ENCODE peak calls at places on chromosomes 2 and 18, in four cellular contexts. C, F, M and T are unnamed samples.

GRCh38 chr2:2788076-2788475 is 457.0 kb upstream of the MYT1L start:
- DNase-seq in C (no peak), F (no peak), M (no peak), T (no peak)

GRCh38 chr2:161241894-161242293 is 66.3 kb upstream of the PSMD14 start:
- DNase-seq in M (no peak), F (no peak), C (no peak), T (no peak)

GRCh38 chr2:201964631-201965206 is 68.9 kb upstream of the FZD7 start:
- DNase-seq in C (no peak), M (no peak), F (no peak), T (no peak)

GRCh38 chr2:111617299-111617803 is 266.6 kb downstream of the ANAPC1 start:
- DNase-seq in M (no peak), C (peak; percentile 61), F (no peak), T (peak; percentile 27)

GRCh38 chr2:239252433-239253200 is 148.2 kb downstream of the HDAC4 start:
- DNase-seq in M (no peak), F (no peak), C (peak; percentile 28), T (no peak)

GRCh38 chr2:160473508-160474318 is 19.9 kb downstream of the RBMS1 start:
- DNase-seq in C (no peak), F (no peak), M (no peak), T (no peak)

GRCh38 chr2:96669539-96670215 is 27.1 kb downstream of the FER1L5 start:
- DNase-seq in F (no peak), M (no peak), C (no peak), T (no peak)

GRCh38 chr2:237731663-237732062 is 66.9 kb upstream of the RBM44 start:
- DNase-seq in C (peak; percentile 81), F (no peak), M (no peak), T (peak; percentile 74)

GRCh38 chr2:240400319-240401161 is 34.9 kb upstream of the GPC1 start:
- DNase-seq in C (no peak), M (no peak), F (no peak), T (no peak)

GRCh38 chr18:24546304-24546703 is 85.9 kb downstream of the HRH4 start:
- DNase-seq in C (no peak), M (no peak), F (no peak), T (no peak)

GRCh38 chr2:191610749-191611148 is 67.2 kb upstream of the NABP1 start:
- DNase-seq in C (no peak), M (no peak), F (no peak), T (no peak)

GRCh38 chr2:182228741-182229140 is 198.1 kb downstream of the PDE1A start:
- DNase-seq in F (no peak), M (no peak), C (peak; percentile 68), T (no peak)

GRCh38 chr2:157182834-157183396 is 74.6 kb upstream of the GALNT5 start:
- DNase-seq in F (no peak), C (peak; percentile 97), M (no peak), T (peak; percentile 58)

GRCh38 chr2:221495766-221496165 is 76.3 kb downstream of the EPHA4 start:
- DNase-seq in C (no peak), F (no peak), M (no peak), T (no peak)

GRCh38 chr2:81206216-81206615 is 901.7 kb upstream of the LRRTM1 start:
- DNase-seq in F (no peak), M (no peak), C (no peak), T (no peak)

GRCh38 chr2:134109725-134110124 is 144.1 kb upstream of the MGAT5 start:
- DNase-seq in M (no peak), F (no peak), C (no peak), T (no peak)

GRCh38 chr2:119659601-119660342 is 19.2 kb upstream of the TMEM177 start:
- DNase-seq in M (no peak), C (peak; percentile 32), F (peak; percentile 59), T (no peak)

GRCh38 chr2:65053199-65053598 is 3.0 kb upstream of the CEP68 start:
- DNase-seq in F (no peak), C (no peak), M (peak; percentile 91), T (no peak)

GRCh38 chr2:85631316-85631715 is 15.3 kb downstream of the USP39 start:
- DNase-seq in F (no peak), C (no peak), M (no peak), T (no peak)

GRCh38 chr2:177799531-177799930 is 273.0 kb downstream of the PDE11A start:
- DNase-seq in M (no peak), C (peak; percentile 12), F (peak; percentile 24), T (no peak)

GRCh38 chr18:23067236-23067635 is 68.0 kb upstream of the CABLES1 start:
- DNase-seq in M (no peak), C (peak; percentile 7), F (no peak), T (no peak)
- TF ChIP-seq ELK1 in M (no peak), C (no peak), F (no peak), T (no peak)

GRCh38 chr2:23603581-23603980 is 218.6 kb downstream of the KLHL29 start:
- DNase-seq in M (no peak), F (no peak), C (no peak), T (no peak)
- TF ChIP-seq ELK1 in M (no peak), F (no peak), C (no peak), T (no peak)

GRCh38 chr2:71936076-71937030 is 211.3 kb downstream of the CYP26B1 start:
- DNase-seq in F (peak; percentile 2), M (no peak), C (no peak), T (no peak)

GRCh38 chr2:71934320-71934593 is 213.4 kb downstream of the CYP26B1 start:
- DNase-seq in C (no peak), F (no peak), M (no peak), T (no peak)

GRCh38 chr2:71935291-71935848 is 212.3 kb downstream of the CYP26B1 start:
- DNase-seq in C (no peak), M (no peak), F (peak; percentile 3), T (no peak)

GRCh38 chr2:71933467-71934319 is 214.0 kb downstream of the CYP26B1 start:
- DNase-seq in M (no peak), C (no peak), F (peak; percentile 9), T (no peak)

GRCh38 chr2:71934595-71935263 is 212.9 kb downstream of the CYP26B1 start:
- DNase-seq in F (peak; percentile 8), C (no peak), M (no peak), T (no peak)
- TF ChIP-seq ELK1 in F (no peak), C (no peak), M (no peak), T (no peak)

GRCh38 chr2:47174731-47175361 is 19.7 kb upstream of the STPG4 start:
- DNase-seq in C (peak; percentile 62), F (peak; percentile 39), M (no peak), T (peak; percentile 87)
- TF ChIP-seq ELK1 in C (no peak), F (no peak), M (no peak), T (no peak)

GRCh38 chr2:219598308-219599078 is 836 bp downstream of the STK11IP start:
- DNase-seq in M (no peak), F (no peak), C (no peak), T (no peak)
- TF ChIP-seq ELK1 in M (no peak), F (no peak), C (no peak), T (no peak)

DNA sequence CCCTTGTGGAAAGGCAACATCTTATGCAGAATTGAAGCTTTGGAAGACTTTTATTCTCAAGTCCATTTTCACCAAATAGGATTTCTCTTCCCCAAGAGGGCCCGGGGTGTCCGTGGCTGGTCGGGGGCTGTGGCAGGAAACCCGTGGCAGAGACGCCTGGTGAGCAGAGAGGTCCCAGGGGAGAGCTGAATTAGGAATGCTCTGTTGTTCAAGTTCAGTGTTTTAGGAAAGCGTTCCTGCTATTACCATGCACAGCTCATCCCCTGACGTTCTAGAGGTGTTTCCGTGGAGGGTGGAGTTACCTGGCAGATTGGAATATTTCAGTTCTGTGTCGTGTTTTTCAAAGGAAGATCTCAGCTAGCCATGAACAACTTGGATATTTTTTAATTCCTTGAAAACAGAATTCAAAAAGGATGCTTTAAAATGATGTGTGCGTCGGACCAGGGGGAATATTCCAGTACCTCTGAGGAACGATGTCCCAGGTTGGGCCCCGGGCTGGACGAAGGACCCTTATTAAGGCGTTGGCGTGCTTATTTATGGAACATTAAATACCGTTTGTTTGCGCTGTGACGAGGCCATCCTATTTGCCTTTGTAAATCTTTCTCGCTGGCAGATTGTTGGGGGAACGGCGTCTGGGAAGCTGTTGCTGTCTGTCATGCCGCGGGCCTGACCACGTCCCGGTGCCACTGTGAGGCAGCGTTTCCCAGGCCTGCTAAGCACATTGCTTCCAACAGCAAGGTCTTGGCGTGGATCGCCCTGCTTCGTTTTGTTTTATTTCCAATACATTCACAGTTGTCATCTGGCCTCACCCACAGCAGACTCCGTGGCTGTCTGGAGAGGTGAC is 8.2 kb downstream of the NFATC1 start:
- DNase-seq in C (no peak), F (no peak), M (no peak), T (no peak)
- TF ChIP-seq ELK1 in C (no peak), F (no peak), M (no peak), T (no peak)

DNA sequence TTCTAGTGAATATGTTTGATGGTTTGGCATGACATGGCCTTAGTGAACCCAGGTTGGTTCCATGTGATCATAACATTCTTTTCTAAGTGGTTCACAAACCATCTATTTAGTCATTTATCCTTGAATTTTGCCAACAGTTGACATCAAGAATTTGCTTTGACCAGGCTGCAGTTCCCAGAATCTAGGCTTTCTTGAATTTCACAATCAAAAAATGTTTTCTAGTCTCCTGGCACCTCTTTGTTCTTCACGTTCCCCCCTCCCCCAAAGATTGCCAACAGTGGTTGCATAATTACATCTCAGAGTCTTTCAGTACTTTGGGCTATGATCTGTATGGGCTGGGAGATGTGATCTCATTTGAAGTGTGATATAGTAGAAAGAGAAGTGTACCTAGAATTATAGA is 124.0 kb downstream of the GATA6 start:
- DNase-seq in C (no peak), F (no peak), M (no peak), T (no peak)
- TF ChIP-seq ELK1 in C (no peak), F (no peak), M (no peak), T (no peak)

DNA sequence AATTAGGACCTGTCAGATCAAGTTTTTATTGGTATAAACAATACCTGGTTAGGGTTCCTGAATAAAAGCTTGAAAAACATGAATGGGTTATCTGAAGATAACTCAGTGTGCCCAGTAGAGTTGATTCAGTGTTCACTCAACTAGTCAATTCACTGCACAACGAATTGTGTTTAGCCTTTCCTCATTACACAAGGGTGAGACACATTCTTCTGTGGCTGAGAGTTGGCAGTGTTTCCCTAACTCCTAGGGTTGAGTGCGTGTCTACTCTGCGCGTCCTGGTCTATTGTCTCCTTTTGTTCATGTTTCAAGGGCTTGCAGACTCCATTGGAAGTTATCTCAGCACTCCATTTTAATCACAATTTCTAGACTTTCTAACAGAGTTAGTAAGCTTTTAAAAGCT is 32.8 kb upstream of the TMEM178A start:
- DNase-seq in M (no peak), F (no peak), C (peak; percentile 84), T (no peak)
- TF ChIP-seq ELK1 in M (no peak), F (no peak), C (no peak), T (no peak)

GRCh38 chr2:5076599-5076998 is 615.6 kb upstream of the SOX11 start:
- DNase-seq in F (no peak), C (no peak), M (no peak), T (no peak)

GRCh38 chr2:5074738-5075137 is 617.4 kb upstream of the SOX11 start:
- DNase-seq in F (no peak), C (no peak), M (no peak), T (no peak)

DNA sequence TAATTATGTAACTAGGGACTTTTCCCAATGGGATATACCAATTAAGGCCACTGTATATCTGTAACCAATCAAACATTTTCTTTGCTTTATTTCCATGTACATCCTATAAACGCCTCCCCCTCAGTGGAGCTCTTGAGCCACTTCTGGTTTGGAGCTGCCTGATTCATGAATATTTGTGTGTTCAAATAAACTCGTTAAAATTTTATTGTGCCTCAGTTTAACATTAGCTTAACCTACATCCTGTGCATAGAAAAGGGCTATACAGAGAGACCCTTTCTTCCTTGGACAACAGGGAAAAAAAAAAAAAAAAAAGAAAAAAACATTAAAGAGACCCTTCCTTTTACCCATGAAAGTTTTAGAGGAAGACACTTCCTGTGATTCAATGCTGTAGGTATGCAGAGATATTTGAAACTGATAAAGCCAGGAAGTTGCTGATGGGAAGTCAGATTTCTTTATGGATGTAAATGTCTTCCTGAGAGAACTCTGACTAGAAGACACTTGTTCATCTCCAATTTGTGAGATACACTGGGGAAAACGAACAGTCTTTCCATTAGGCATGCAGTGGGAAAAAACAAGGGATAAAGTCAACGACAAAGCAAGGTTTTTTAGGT is 614.6 kb upstream of the SOX11 start:
- DNase-seq in M (no peak), F (no peak), C (no peak), T (no peak)
- TF ChIP-seq ELK1 in M (no peak), F (no peak), C (no peak), T (no peak)